ENCODE peak calls at places on chromosomes 5 and 9, in six cellular contexts. J, F, C, D, A and Y are unnamed samples.
A peak's percentile ranks its signal among the peaks of the same experiment; 100 is the strongest.

GRCh38 chr9:134626576-134627416 is 14.8 kb upstream of the COL5A1 start:
- DNase-seq in C (no peak), D (no peak), F (no peak), A (no peak), J (no peak), Y (no peak)

GRCh38 chr9:136996361-136997281 is at the start of gene CLIC3:
- DNase-seq in J (peak; percentile 51), C (no peak), F (peak; percentile 40), D (peak; percentile 43), A (no peak), Y (no peak)

GRCh38 chr5:177188775-177189174 is 55.2 kb downstream of the NSD1 start:
- DNase-seq in D (no peak), F (no peak), A (no peak), J (no peak), C (no peak), Y (no peak)

GRCh38 chr9:27194401-27195091 is 85.5 kb downstream of the TEK start:
- DNase-seq in C (no peak), D (no peak), F (no peak), A (no peak), J (peak; percentile 9), Y (no peak)

GRCh38 chr9:87392091-87392490 is 105.6 kb upstream of the DAPK1 start:
- DNase-seq in A (no peak), J (no peak), F (no peak), C (no peak), D (no peak), Y (no peak)

GRCh38 chr5:157331807-157332206 is 65.9 kb downstream of the CYFIP2 start:
- DNase-seq in C (no peak), F (no peak), D (no peak), J (no peak), A (no peak), Y (no peak)

GRCh38 chr9:130042406-130042930 is 521 bp downstream of the FNBP1 start:
- DNase-seq in A (peak; percentile 9), C (no peak), F (peak; percentile 64), D (no peak), J (no peak), Y (peak; percentile 62)

GRCh38 chr5:14958196-14958595 is 86.6 kb upstream of the ANKH start:
- DNase-seq in C (no peak), F (no peak), A (no peak), D (no peak), J (peak; percentile 12), Y (no peak)

GRCh38 chr9:126436545-126437269 is 110.1 kb downstream of the MVB12B start:
- DNase-seq in D (no peak), J (no peak), F (no peak), C (no peak), A (no peak), Y (no peak)

GRCh38 chr9:81132318-81132717 is 557.0 kb downstream of the TLE1 start:
- DNase-seq in D (no peak), A (no peak), F (no peak), J (no peak), C (no peak), Y (no peak)

GRCh38 chr5:137137013-137137632 is 362.0 kb downstream of the SPOCK1 start:
- DNase-seq in C (no peak), A (no peak), F (no peak), D (no peak), J (no peak), Y (no peak)

GRCh38 chr9:34988218-34989055 is 1.1 kb upstream of the DNAJB5 start:
- DNase-seq in D (no peak), A (no peak), C (no peak), J (no peak), F (peak; percentile 36), Y (no peak)

GRCh38 chr9:128162215-128163026 is 2.4 kb downstream of the BBLN start:
- DNase-seq in J (no peak), A (no peak), F (no peak), D (no peak), C (no peak), Y (no peak)

GRCh38 chr9:128729302-128729701 is 5.4 kb upstream of the ZDHHC12 start:
- DNase-seq in C (no peak), A (no peak), D (no peak), F (no peak), J (no peak), Y (no peak)

GRCh38 chr9:131289301-131290038 is at the start of gene PLPP7:
- DNase-seq in C (no peak), F (peak; percentile 57), J (no peak), A (no peak), D (no peak), Y (no peak)

GRCh38 chr5:142246-142810 is 49.0 kb upstream of the LRRC14B start:
- DNase-seq in J (no peak), A (no peak), C (no peak), D (no peak), F (no peak), Y (no peak)

GRCh38 chr9:100394819-100395218 is 32.1 kb upstream of the MSANTD3 start:
- DNase-seq in D (no peak), A (no peak), C (no peak), J (no peak), F (no peak), Y (no peak)

GRCh38 chr9:114185570-114185969 is 30.2 kb downstream of the COL27A1 start:
- DNase-seq in F (no peak), D (no peak), A (no peak), J (no peak), C (no peak), Y (no peak)

GRCh38 chr5:148967783-148968182 is 95.1 kb downstream of the SH3TC2 start:
- DNase-seq in A (no peak), F (no peak), J (no peak), C (no peak), D (no peak), Y (no peak)

GRCh38 chr5:10202089-10202753 is 47.5 kb downstream of the ATPSCKMT start:
- DNase-seq in D (no peak), A (no peak), C (no peak), J (no peak), F (no peak), Y (no peak)

GRCh38 chr9:116095403-116095802 is 58.2 kb upstream of the PAPPA start:
- DNase-seq in D (no peak), A (no peak), C (no peak), F (no peak), J (no peak), Y (no peak)

GRCh38 chr9:71112866-71113265 is 8.6 kb downstream of the TRPM3 start:
- DNase-seq in J (no peak), A (no peak), F (no peak), D (no peak), C (no peak), Y (no peak)

GRCh38 chr5:90434116-90434714 is 24.7 kb upstream of the CETN3 start:
- DNase-seq in J (peak; percentile 57), F (peak; percentile 61), D (peak; percentile 27), A (no peak), C (no peak), Y (no peak)

GRCh38 chr9:89710689-89711088 is 105.9 kb downstream of the GADD45G start:
- DNase-seq in F (no peak), D (no peak), A (no peak), C (no peak), J (no peak), Y (no peak)

GRCh38 chr9:71136696-71137095 is 15.3 kb upstream of the TRPM3 start:
- DNase-seq in F (no peak), D (no peak), C (no peak), A (no peak), J (no peak), Y (no peak)

GRCh38 chr5:55821731-55822512 is 29.2 kb upstream of the IL31RA start:
- DNase-seq in D (no peak), J (peak; percentile 11), A (no peak), F (no peak), C (no peak), Y (no peak)

GRCh38 chr5:5473224-5473623 is 50.7 kb downstream of the ICE1 start:
- DNase-seq in F (no peak), A (no peak), D (no peak), J (no peak), C (no peak), Y (no peak)

GRCh38 chr9:76912631-76913275 is 6.8 kb upstream of the PRUNE2 start:
- DNase-seq in A (no peak), D (no peak), C (no peak), F (no peak), J (no peak), Y (no peak)

GRCh38 chr9:27954858-27955257 is 381.6 kb upstream of the C9orf72 start:
- DNase-seq in C (no peak), F (no peak), A (no peak), J (no peak), D (no peak), Y (no peak)

GRCh38 chr9:122807271-122807900 is 7.5 kb downstream of the OR1K1 start:
- DNase-seq in F (no peak), A (no peak), J (no peak), C (no peak), D (no peak), Y (no peak)